ENCODE peak calls at places on chromosomes 7 and 10, in five cellular contexts. R, J, X, Z and L are unnamed samples.
A peak's percentile ranks its signal among the peaks of the same experiment; 100 is the strongest.

GRCh38 chr10:127117125-127117524 is 79.3 kb downstream of the INSYN2A start:
- DNase-seq in R (peak; percentile 14), J (peak; percentile 66), X (no peak), Z (peak; percentile 57), L (no peak)

GRCh38 chr10:110748970-110749369 is 104.8 kb downstream of the RBM20 start:
- DNase-seq in X (no peak), R (no peak), Z (no peak), J (no peak), L (no peak)

GRCh38 chr7:28647076-28647421 is 234.7 kb downstream of the CREB5 start:
- DNase-seq in R (no peak), J (no peak), Z (no peak), X (no peak), L (no peak)

GRCh38 chr10:102559764-102560163 is 56.0 kb downstream of the SUFU start:
- DNase-seq in R (no peak), X (no peak), Z (no peak), J (no peak), L (no peak)

GRCh38 chr10:44380829-44381600 is 3.9 kb downstream of the CXCL12 start:
- DNase-seq in R (no peak), J (no peak), Z (no peak), X (peak; percentile 37), L (no peak)

GRCh38 chr7:105136221-105136620 is 122.2 kb downstream of the KMT2E start:
- DNase-seq in Z (no peak), X (no peak), R (no peak), J (peak; percentile 27), L (peak; percentile 20)

GRCh38 chr10:99730026-99730425 is 1.9 kb downstream of the COX15 start:
- DNase-seq in X (no peak), Z (peak; percentile 65), J (peak; percentile 11), R (peak; percentile 68), L (no peak)

GRCh38 chr10:112954974-112955735 is 5.1 kb downstream of the TCF7L2 start:
- DNase-seq in Z (no peak), R (no peak), X (no peak), J (no peak), L (no peak)

GRCh38 chr7:7122701-7123281 is 59.6 kb upstream of the C1GALT1 start:
- DNase-seq in J (no peak), Z (peak; percentile 77), R (peak; percentile 82), X (no peak), L (no peak)

GRCh38 chr10:64846706-64847105 is 1325.5 kb downstream of the REEP3 start:
- DNase-seq in R (no peak), X (peak; percentile 53), J (no peak), Z (no peak), L (no peak)

GRCh38 chr7:149415391-149416068 is 45.3 kb downstream of the ZNF777 start:
- DNase-seq in Z (peak; percentile 41), J (no peak), R (no peak), X (no peak), L (no peak)

GRCh38 chr7:47890125-47890524 is 58.1 kb downstream of the PKD1L1 start:
- DNase-seq in Z (no peak), J (no peak), R (no peak), X (no peak), L (no peak)

GRCh38 chr7:45568536-45569289 is 5.5 kb upstream of the ADCY1 start:
- DNase-seq in X (peak; percentile 14), J (no peak), Z (no peak), R (no peak), L (no peak)

GRCh38 chr7:47482013-47482761 is 99.7 kb downstream of the TNS3 start:
- DNase-seq in X (peak; percentile 81), Z (peak; percentile 98), J (peak; percentile 78), R (peak; percentile 86), L (peak; percentile 82)

GRCh38 chr7:19294629-19295028 is 149.4 kb upstream of the FERD3L start:
- DNase-seq in X (no peak), R (no peak), Z (no peak), J (peak; percentile 21), L (no peak)

GRCh38 chr7:5997210-5997808 is 11.5 kb downstream of the PMS2 start:
- DNase-seq in Z (peak; percentile 58), R (peak; percentile 36), X (peak; percentile 74), J (peak; percentile 76), L (peak; percentile 70)

GRCh38 chr7:13017325-13017853 is 330.0 kb downstream of the ARL4A start:
- DNase-seq in R (peak; percentile 62), X (no peak), Z (peak; percentile 86), J (peak; percentile 51), L (peak; percentile 68)

GRCh38 chr10:121036431-121036830 is 185.3 kb downstream of the WDR11 start:
- DNase-seq in J (peak; percentile 63), R (peak; percentile 29), Z (peak; percentile 2), X (no peak), L (no peak)

GRCh38 chr10:34178756-34179155 is 636.3 kb downstream of the PARD3 start:
- DNase-seq in Z (peak; percentile 41), J (no peak), R (no peak), X (no peak), L (no peak)

GRCh38 chr10:48493083-48493871 is 111.6 kb downstream of the ARHGAP22 start:
- DNase-seq in R (peak; percentile 37), X (peak; percentile 73), J (no peak), Z (peak; percentile 10), L (no peak)

GRCh38 chr10:78830062-78830974 is 238.4 kb upstream of the ZMIZ1 start:
- DNase-seq in R (peak; percentile 20), X (no peak), Z (peak; percentile 44), J (no peak), L (no peak)

GRCh38 chr7:6273380-6273837 is 985 bp upstream of the CYTH3 start:
- DNase-seq in X (peak; percentile 60), J (no peak), R (no peak), Z (no peak), L (peak; percentile 51)

GRCh38 chr10:84214612-84215235 is 10.6 kb downstream of the LRIT2 start:
- DNase-seq in J (no peak), Z (no peak), X (peak; percentile 52), R (peak; percentile 26), L (no peak)

GRCh38 chr7:39310699-39311098 is 255.5 kb upstream of the YAE1 start:
- DNase-seq in J (no peak), Z (no peak), R (no peak), X (no peak), L (no peak)

GRCh38 chr10:31978158-31978483 is 49.5 kb upstream of the ARHGAP12 start:
- DNase-seq in R (no peak), J (no peak), Z (no peak), X (no peak), L (no peak)
- H3K4me2 ChIP-seq in R (no peak overlapping the region), J (no peak overlapping the region), Z (no peak overlapping the region), X (no peak overlapping the region), L (no peak overlapping the region)

GRCh38 chr7:70044064-70044463 is 445.8 kb downstream of the AUTS2 start:
- DNase-seq in Z (no peak), J (peak; percentile 45), X (peak; percentile 61), R (no peak), L (no peak)

GRCh38 chr7:70040971-70041766 is 442.9 kb downstream of the AUTS2 start:
- DNase-seq in R (no peak), J (peak; percentile 36), Z (peak; percentile 33), X (no peak), L (no peak)

GRCh38 chr7:70044525-70044924 is 446.2 kb downstream of the AUTS2 start:
- DNase-seq in Z (no peak), J (no peak), X (no peak), R (no peak), L (no peak)

GRCh38 chr7:70043139-70043538 is 444.9 kb downstream of the AUTS2 start:
- DNase-seq in J (no peak), X (no peak), Z (no peak), R (no peak), L (no peak)

GRCh38 chr7:70042533-70042932 is 444.3 kb downstream of the AUTS2 start:
- DNase-seq in J (peak; percentile 44), Z (peak; percentile 56), R (peak; percentile 11), X (peak; percentile 31), L (no peak)
- TF ChIP-seq CTCF in J (peak; percentile 60), Z (peak; percentile 11), R (peak; percentile 14), X (peak; percentile 68), L (no peak)

GRCh38 chr10:130862122-130862521 is 449.4 kb downstream of the TCERG1L start:
- DNase-seq in X (no peak), R (no peak), J (no peak), Z (no peak), L (no peak)
- H3K9me3 ChIP-seq in X (no peaks in the 10 kb centered on the region), R (peaks cover 40% of the 10 kb centered on the region), J (no peaks in the 10 kb centered on the region), Z (no peaks in the 10 kb centered on the region), L (no peaks in the 10 kb centered on the region)

GRCh38 chr10:69965919-69966662 is 86.6 kb upstream of the MACROH2A2 start:
- DNase-seq in J (no peak), X (no peak), Z (peak; percentile 50), R (no peak), L (no peak)
- H3K4me2 ChIP-seq in J (no peak overlapping the region), X (peak overlapping the region; percentile 43), Z (peak overlapping the region; percentile 46), R (no peak overlapping the region), L (no peak overlapping the region)

GRCh38 chr7:158740657-158741293 is 36.2 kb upstream of the NCAPG2 start:
- DNase-seq in Z (peak; percentile 98), X (no peak), J (peak; percentile 78), R (no peak), L (peak; percentile 62)
- TF ChIP-seq CTCF in Z (no peak), X (no peak), J (no peak), R (no peak), L (no peak)

GRCh38 chr7:130488376-130489139 is 3.3 kb upstream of the MEST start:
- DNase-seq in J (no peak), R (no peak), X (peak; percentile 27), Z (peak; percentile 27), L (no peak)

GRCh38 chr7:130490888-130491771 is 755 bp upstream of the MEST start:
- DNase-seq in Z (peak; percentile 50), X (peak; percentile 87), R (no peak), J (peak; percentile 64), L (no peak)

GRCh38 chr7:130490287-130490686 is 1.6 kb upstream of the MEST start:
- DNase-seq in Z (peak; percentile 61), R (no peak), J (no peak), X (no peak), L (no peak)

GRCh38 chr7:130486963-130487324 is 4.9 kb upstream of the MEST start:
- DNase-seq in Z (no peak), J (no peak), R (no peak), X (no peak), L (peak; percentile 84)

GRCh38 chr7:130489140-130489967 is 2.5 kb upstream of the MEST start:
- DNase-seq in Z (peak; percentile 99), R (no peak), X (peak; percentile 27), J (peak; percentile 47), L (peak; percentile 76)
- H3K9me3 ChIP-seq in Z (no peaks in the 10 kb centered on the region), R (no peaks in the 10 kb centered on the region), X (no peaks in the 10 kb centered on the region), J (no peaks in the 10 kb centered on the region), L (no peaks in the 10 kb centered on the region)

GRCh38 chr7:78463039-78463438 is 664.5 kb downstream of the PHTF2 start:
- DNase-seq in J (no peak), Z (no peak), R (no peak), X (no peak), L (no peak)

DNA sequence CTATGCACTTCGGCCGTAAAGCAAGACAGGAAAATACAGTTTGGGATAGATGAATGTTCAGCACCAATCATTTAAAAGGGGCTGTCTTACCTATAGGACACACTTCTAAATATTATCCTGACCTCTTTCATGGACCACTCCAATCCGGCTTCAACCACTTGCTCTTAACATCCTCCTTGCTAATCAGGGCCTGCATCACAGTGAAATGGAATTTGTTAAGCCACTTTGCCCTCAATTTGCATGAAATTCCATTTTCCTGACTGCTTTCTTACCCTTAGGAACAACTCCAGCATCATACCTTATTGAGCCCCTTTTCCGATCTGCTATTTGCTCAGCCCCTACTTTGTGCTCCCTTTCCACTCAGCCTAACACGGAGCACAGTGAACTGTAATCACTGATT is 667.3 kb downstream of the PHTF2 start:
- DNase-seq in R (no peak), X (no peak), J (no peak), Z (no peak), L (no peak)
- H3K4me2 ChIP-seq in R (no peak overlapping the region), X (no peak overlapping the region), J (no peak overlapping the region), Z (no peak overlapping the region), L (no peak overlapping the region)